ENCODE peak calls at places on chromosomes 2 and 18, in five cellular contexts. N is endothelial cell, L is hippocampal formation, I is HFFc6, R is T-helper 17 cell. P is an unnamed sample.

GRCh38 chr18:43970656-43971055 is 693.4 kb upstream of the SYT4 start:
- DNase-seq in R (no peak), N (no peak), I (no peak), L (no peak), P (no peak)

GRCh38 chr2:174117951-174118930 is 130.1 kb downstream of the OLA1 start:
- DNase-seq in L (no peak), I (peak; percentile 93), N (no peak), R (no peak), P (no peak)

GRCh38 chr2:71787476-71788185 is 334.3 kb downstream of the DYSF start:
- DNase-seq in L (no peak), R (no peak), N (no peak), I (peak; percentile 24), P (no peak)

GRCh38 chr2:224946911-224947310 is 95.4 kb downstream of the DOCK10 start:
- DNase-seq in R (no peak), L (no peak), N (no peak), I (peak; percentile 71), P (no peak)

GRCh38 chr2:233039217-233040173 is 7.0 kb downstream of the NEU2 start:
- DNase-seq in L (no peak), R (no peak), N (no peak), I (no peak), P (no peak)

GRCh38 chr2:128315829-128316776 is 2.6 kb downstream of the HS6ST1 start:
- DNase-seq in L (no peak), R (peak; percentile 6), I (no peak), N (peak; percentile 3), P (no peak)

GRCh38 chr18:34158881-34159690 is 65.6 kb downstream of the NOL4 start:
- DNase-seq in R (no peak), L (peak; percentile 74), N (peak; percentile 77), I (no peak), P (peak; percentile 73)

GRCh38 chr2:73925853-73926492 is 707 bp upstream of the DGUOK start:
- DNase-seq in N (no peak), L (no peak), R (no peak), I (no peak), P (no peak)

GRCh38 chr2:10659898-10660568 is 29.7 kb downstream of the NOL10 start:
- DNase-seq in N (peak; percentile 69), L (no peak), I (peak; percentile 89), R (no peak), P (peak; percentile 35)

GRCh38 chr2:37617119-37617892 is 54.1 kb downstream of the CDC42EP3 start:
- DNase-seq in N (no peak), I (no peak), L (no peak), R (no peak), P (no peak)

GRCh38 chr2:230346465-230346864 is 19.5 kb downstream of the SP140L start:
- DNase-seq in R (no peak), L (no peak), I (no peak), N (no peak), P (no peak)

GRCh38 chr18:21851327-21851961 is 110.9 kb downstream of the MIB1 start:
- DNase-seq in N (no peak), R (no peak), I (peak; percentile 21), L (peak; percentile 29), P (no peak)

GRCh38 chr2:36965751-36966369 is 476 bp downstream of the STRN start:
- DNase-seq in R (no peak), N (peak; percentile 53), I (no peak), L (no peak), P (peak; percentile 59)

GRCh38 chr2:233487748-233488345 is 78.7 kb downstream of the USP40 start:
- DNase-seq in N (no peak), I (no peak), R (no peak), L (no peak), P (no peak)

P was measured in neuronal stem cell.